ENCODE peak calls at places on chromosomes 6 and 20, in nine cellular contexts. R, G, Y, B, I, L, W, M and C are unnamed samples.

GRCh38 chr20:18213002-18213401 is 75.3 kb upstream of the ZNF133 start:
- DNase-seq in B (no peak), I (no peak), G (no peak), Y (peak), L (no peak), W (no peak), R (no peak), M (no peak), C (no peak)

GRCh38 chr6:35485402-35485877 is 11.4 kb downstream of the TEAD3 start:
- DNase-seq in R (no peak), W (no peak), M (no peak), Y (peak), G (no peak), L (no peak), I (no peak), B (peak), C (peak)

GRCh38 chr6:32393660-32394420 is 13.1 kb downstream of the BTNL2 start:
- DNase-seq in B (peak), W (no peak), R (peak), M (no peak), L (no peak), I (no peak), Y (peak), G (no peak), C (no peak)

GRCh38 chr20:56574531-56575142 is 41.6 kb downstream of the FAM209B start:
- DNase-seq in Y (peak), L (no peak), B (peak), G (no peak), W (no peak), M (no peak), I (no peak), R (no peak), C (no peak)

GRCh38 chr6:19465240-19465639 is 371.9 kb upstream of the ID4 start:
- DNase-seq in I (no peak), W (no peak), R (no peak), Y (peak), L (no peak), B (no peak), M (no peak), G (no peak), C (no peak)

GRCh38 chr6:44917430-44917829 is 410.7 kb upstream of the RUNX2 start:
- DNase-seq in L (no peak), W (no peak), Y (peak), B (peak), R (no peak), M (no peak), I (no peak), G (no peak), C (no peak)

GRCh38 chr6:92687278-92687677 is 732.1 kb downstream of the EPHA7 start:
- DNase-seq in W (no peak), M (no peak), G (no peak), L (no peak), B (no peak), R (no peak), I (no peak), Y (no peak), C (no peak)

GRCh38 chr20:56554869-56555268 is 21.8 kb downstream of the FAM209B start:
- DNase-seq in W (no peak), R (peak), I (peak), L (peak), M (peak), B (peak), Y (peak), G (no peak), C (peak)

GRCh38 chr6:118813795-118814194 is 80.2 kb upstream of the ASF1A start:
- DNase-seq in W (no peak), Y (no peak), B (peak), L (no peak), R (no peak), M (no peak), G (no peak), I (no peak), C (peak)